ENCODE peak calls at places on chromosomes 7 and 10, in eight cellular contexts. One of them, this sample, is unnamed.

GRCh38 chr7:80089341-80089740 is 45.3 kb upstream of the GNAI1 start:
- DNase-seq in iris pigment epithelial cell: peak
- DNase-seq in G401: no peak
- DNase-seq in sciatic nerve: no peak
- DNase-seq in NCI-H82: no peak
- DNase-seq in IMR-90: peak
- DNase-seq in NAMALWA: no peak
- DNase-seq in Right ventricle myocardium superior: no peak
- DNase-seq in this sample: no peak

GRCh38 chr10:110008518-110009339 is 945 bp downstream of the ADD3 start:
- DNase-seq in sciatic nerve: no peak
- DNase-seq in G401: peak
- DNase-seq in IMR-90: no peak
- DNase-seq in Right ventricle myocardium superior: peak
- DNase-seq in NAMALWA: peak
- DNase-seq in iris pigment epithelial cell: no peak
- DNase-seq in NCI-H82: peak
- DNase-seq in this sample: peak

GRCh38 chr7:50342616-50343114 is 38.1 kb downstream of the IKZF1 start:
- DNase-seq in NCI-H82: no peak
- DNase-seq in iris pigment epithelial cell: peak
- DNase-seq in IMR-90: no peak
- DNase-seq in Right ventricle myocardium superior: no peak
- DNase-seq in sciatic nerve: no peak
- DNase-seq in G401: no peak
- DNase-seq in NAMALWA: no peak
- DNase-seq in this sample: no peak

GRCh38 chr10:31789555-31789954 is 139.1 kb downstream of the ARHGAP12 start:
- DNase-seq in NCI-H82: no peak
- DNase-seq in IMR-90: no peak
- DNase-seq in NAMALWA: no peak
- DNase-seq in sciatic nerve: no peak
- DNase-seq in G401: no peak
- DNase-seq in Right ventricle myocardium superior: no peak
- DNase-seq in iris pigment epithelial cell: no peak
- DNase-seq in this sample: no peak

GRCh38 chr10:71990706-71991269 is 26.6 kb downstream of the CHST3 start:
- DNase-seq in sciatic nerve: no peak
- DNase-seq in NAMALWA: no peak
- DNase-seq in iris pigment epithelial cell: no peak
- DNase-seq in G401: no peak
- DNase-seq in IMR-90: no peak
- DNase-seq in Right ventricle myocardium superior: peak
- DNase-seq in NCI-H82: no peak
- DNase-seq in this sample: no peak

GRCh38 chr7:143240323-143241168 is 18.7 kb downstream of the TAS2R40 start:
- DNase-seq in NAMALWA: peak
- DNase-seq in Right ventricle myocardium superior: peak
- DNase-seq in IMR-90: peak
- DNase-seq in iris pigment epithelial cell: peak
- DNase-seq in G401: peak
- DNase-seq in NCI-H82: peak
- DNase-seq in sciatic nerve: peak
- DNase-seq in this sample: peak

GRCh38 chr10:19968745-19969144 is 152.5 kb downstream of the PLXDC2 start:
- DNase-seq in Right ventricle myocardium superior: no peak
- DNase-seq in NAMALWA: no peak
- DNase-seq in G401: no peak
- DNase-seq in iris pigment epithelial cell: no peak
- DNase-seq in sciatic nerve: no peak
- DNase-seq in IMR-90: no peak
- DNase-seq in NCI-H82: peak
- DNase-seq in this sample: no peak

GRCh38 chr10:86918022-86918471 is 39.4 kb downstream of the MMRN2 start:
- DNase-seq in sciatic nerve: no peak
- DNase-seq in NAMALWA: no peak
- DNase-seq in NCI-H82: peak
- DNase-seq in G401: no peak
- DNase-seq in IMR-90: peak
- DNase-seq in iris pigment epithelial cell: peak
- DNase-seq in Right ventricle myocardium superior: no peak
- DNase-seq in this sample: no peak

GRCh38 chr10:131910663-131911314 is 10.0 kb downstream of the PPP2R2D start:
- DNase-seq in NCI-H82: no peak
- DNase-seq in iris pigment epithelial cell: no peak
- DNase-seq in IMR-90: no peak
- DNase-seq in Right ventricle myocardium superior: no peak
- DNase-seq in G401: no peak
- DNase-seq in sciatic nerve: peak
- DNase-seq in NAMALWA: no peak
- DNase-seq in this sample: no peak

GRCh38 chr7:32506266-32507054 is 11.2 kb downstream of the AVL9 start:
- DNase-seq in IMR-90: peak
- DNase-seq in sciatic nerve: no peak
- DNase-seq in NAMALWA: no peak
- DNase-seq in iris pigment epithelial cell: peak
- DNase-seq in G401: no peak
- DNase-seq in Right ventricle myocardium superior: no peak
- DNase-seq in NCI-H82: peak
- DNase-seq in this sample: no peak

GRCh38 chr7:107937514-107937913 is 46.5 kb downstream of the DLD start:
- DNase-seq in sciatic nerve: no peak
- DNase-seq in G401: no peak
- DNase-seq in NCI-H82: no peak
- DNase-seq in NAMALWA: no peak
- DNase-seq in IMR-90: no peak
- DNase-seq in Right ventricle myocardium superior: no peak
- DNase-seq in iris pigment epithelial cell: peak
- DNase-seq in this sample: no peak

GRCh38 chr10:71191019-71191418 is 21.4 kb upstream of the UNC5B start:
- DNase-seq in sciatic nerve: no peak
- DNase-seq in iris pigment epithelial cell: no peak
- DNase-seq in Right ventricle myocardium superior: no peak
- DNase-seq in NAMALWA: no peak
- DNase-seq in G401: no peak
- DNase-seq in IMR-90: no peak
- DNase-seq in NCI-H82: no peak
- DNase-seq in this sample: no peak

GRCh38 chr10:66671562-66671961 is 254.3 kb upstream of the LRRTM3 start:
- DNase-seq in G401: no peak
- DNase-seq in Right ventricle myocardium superior: no peak
- DNase-seq in IMR-90: no peak
- DNase-seq in sciatic nerve: no peak
- DNase-seq in iris pigment epithelial cell: no peak
- DNase-seq in NAMALWA: no peak
- DNase-seq in NCI-H82: no peak
- DNase-seq in this sample: no peak

GRCh38 chr7:1105189-1105588 is 17.3 kb downstream of the GPER1 start:
- DNase-seq in G401: no peak
- DNase-seq in NCI-H82: no peak
- DNase-seq in IMR-90: no peak
- DNase-seq in Right ventricle myocardium superior: no peak
- DNase-seq in sciatic nerve: no peak
- DNase-seq in NAMALWA: peak
- DNase-seq in iris pigment epithelial cell: no peak
- DNase-seq in this sample: no peak

GRCh38 chr7:44978511-44979366 is at the start of gene MYO1G:
- DNase-seq in iris pigment epithelial cell: no peak
- DNase-seq in IMR-90: no peak
- DNase-seq in NCI-H82: no peak
- DNase-seq in NAMALWA: peak
- DNase-seq in G401: no peak
- DNase-seq in sciatic nerve: no peak
- DNase-seq in Right ventricle myocardium superior: peak
- DNase-seq in this sample: peak

GRCh38 chr7:122040147-122040546 is 103.9 kb downstream of the AASS start:
- DNase-seq in iris pigment epithelial cell: no peak
- DNase-seq in NCI-H82: no peak
- DNase-seq in IMR-90: no peak
- DNase-seq in G401: no peak
- DNase-seq in sciatic nerve: no peak
- DNase-seq in Right ventricle myocardium superior: no peak
- DNase-seq in NAMALWA: no peak
- DNase-seq in this sample: no peak

GRCh38 chr10:24465124-24465874 is 256.4 kb downstream of the KIAA1217 start:
- DNase-seq in iris pigment epithelial cell: peak
- DNase-seq in IMR-90: peak
- DNase-seq in NAMALWA: no peak
- DNase-seq in NCI-H82: no peak
- DNase-seq in Right ventricle myocardium superior: no peak
- DNase-seq in sciatic nerve: no peak
- DNase-seq in G401: no peak
- DNase-seq in this sample: no peak

GRCh38 chr7:36021367-36021766 is 131.7 kb upstream of the EEPD1 start:
- DNase-seq in Right ventricle myocardium superior: no peak
- DNase-seq in NAMALWA: peak
- DNase-seq in G401: peak
- DNase-seq in IMR-90: no peak
- DNase-seq in iris pigment epithelial cell: peak
- DNase-seq in NCI-H82: peak
- DNase-seq in sciatic nerve: no peak
- DNase-seq in this sample: no peak

GRCh38 chr10:68330852-68331454 is 911 bp upstream of the HNRNPH3 start:
- DNase-seq in NAMALWA: no peak
- DNase-seq in iris pigment epithelial cell: no peak
- DNase-seq in sciatic nerve: peak
- DNase-seq in IMR-90: peak
- DNase-seq in Right ventricle myocardium superior: peak
- DNase-seq in NCI-H82: peak
- DNase-seq in G401: peak
- DNase-seq in this sample: peak

GRCh38 chr10:95517536-95518454 is 43.4 kb downstream of the SORBS1 start:
- DNase-seq in Right ventricle myocardium superior: no peak
- DNase-seq in sciatic nerve: no peak
- DNase-seq in iris pigment epithelial cell: peak
- DNase-seq in IMR-90: peak
- DNase-seq in NCI-H82: no peak
- DNase-seq in G401: no peak
- DNase-seq in NAMALWA: no peak
- DNase-seq in this sample: no peak

GRCh38 chr10:128035557-128035973 is 90.7 kb downstream of the MKI67 start:
- DNase-seq in NAMALWA: peak
- DNase-seq in Right ventricle myocardium superior: peak
- DNase-seq in iris pigment epithelial cell: no peak
- DNase-seq in IMR-90: no peak
- DNase-seq in G401: no peak
- DNase-seq in NCI-H82: peak
- DNase-seq in sciatic nerve: no peak
- DNase-seq in this sample: no peak

GRCh38 chr10:3749597-3750351 is 35.2 kb downstream of the KLF6 start:
- DNase-seq in sciatic nerve: no peak
- DNase-seq in Right ventricle myocardium superior: peak
- DNase-seq in G401: no peak
- DNase-seq in NCI-H82: peak
- DNase-seq in IMR-90: peak
- DNase-seq in iris pigment epithelial cell: peak
- DNase-seq in NAMALWA: no peak
- DNase-seq in this sample: peak

GRCh38 chr7:64744680-64745079 is 49.5 kb upstream of the ZNF138 start:
- DNase-seq in sciatic nerve: no peak
- DNase-seq in IMR-90: no peak
- DNase-seq in Right ventricle myocardium superior: no peak
- DNase-seq in iris pigment epithelial cell: peak
- DNase-seq in NAMALWA: no peak
- DNase-seq in G401: no peak
- DNase-seq in NCI-H82: no peak
- DNase-seq in this sample: no peak

This sample was measured in heart left ventricle.